ENCODE peak calls at places on chromosomes 12 and 14, in four cellular contexts. Y is nephron progenitor cell, D is right lobe of liver, B is GM12878. G is an unnamed sample.
A peak's percentile ranks its signal among the peaks of the same experiment; 100 is the strongest.

GRCh38 chr12:124967016-124967739 is 21.8 kb downstream of the DHX37 start:
- DNase-seq in Y (no peak), D (no peak), B (no peak), G (no peak)

GRCh38 chr14:31965735-31966598 is 111.1 kb upstream of the ARHGAP5 start:
- DNase-seq in Y (no peak), D (no peak), B (no peak), G (no peak)

GRCh38 chr12:57215668-57216013 is 953 bp upstream of the NXPH4 start:
- DNase-seq in Y (no peak), D (no peak), B (no peak), G (no peak)

GRCh38 chr14:65927871-65928270 is 515.3 kb downstream of the FUT8 start:
- DNase-seq in Y (no peak), D (no peak), B (no peak), G (no peak)

GRCh38 chr12:107027304-107028053 is 40.5 kb upstream of the MTERF2 start:
- DNase-seq in Y (no peak), D (no peak), B (no peak), G (no peak)

GRCh38 chr12:53113307-53113706 is 10.0 kb downstream of the SOAT2 start:
- DNase-seq in Y (no peak), D (no peak), B (no peak), G (no peak)

GRCh38 chr12:45839917-45840316 is 110.4 kb downstream of the ARID2 start:
- DNase-seq in Y (no peak), D (no peak), B (no peak), G (no peak)

GRCh38 chr12:104720346-104721064 is 237.6 kb downstream of the SLC41A2 start:
- DNase-seq in Y (no peak), D (no peak), B (no peak), G (no peak)

GRCh38 chr14:71103662-71104484 is 196.6 kb downstream of the PCNX1 start:
- DNase-seq in Y (peak; percentile 22), D (no peak), B (peak; percentile 13), G (peak; percentile 23)

GRCh38 chr14:61615743-61616523 is 79.4 kb upstream of the HIF1A start:
- DNase-seq in Y (no peak), D (no peak), B (no peak), G (no peak)

GRCh38 chr14:21024668-21025373 is at the start of gene NDRG2:
- DNase-seq in Y (peak; percentile 94), D (peak; percentile 89), B (no peak), G (peak; percentile 73)

GRCh38 chr14:81464253-81465001 is 64.3 kb upstream of the STON2 start:
- DNase-seq in Y (peak; percentile 63), D (no peak), B (peak; percentile 64), G (peak; percentile 70)

GRCh38 chr12:26787125-26787495 is 45.9 kb downstream of the ITPR2 start:
- DNase-seq in Y (no peak), D (no peak), B (no peak), G (no peak)

GRCh38 chr12:80632835-80633234 is 74.6 kb upstream of the MYF6 start:
- DNase-seq in Y (peak; percentile 18), D (no peak), B (no peak), G (peak; percentile 34)

GRCh38 chr14:79448922-79449321 is 762.4 kb downstream of the DIO2 start:
- DNase-seq in Y (no peak), D (no peak), B (no peak), G (no peak)

GRCh38 chr12:14910090-14910915 is 24.6 kb upstream of the MGP start:
- DNase-seq in Y (no peak), D (no peak), B (no peak), G (no peak)

GRCh38 chr12:26938660-26939185 is 453 bp downstream of the FGFR1OP2 start:
- DNase-seq in Y (peak; percentile 71), D (no peak), B (no peak), G (no peak)

GRCh38 chr12:25583545-25583944 is 30.5 kb upstream of the LMNTD1 start:
- DNase-seq in Y (no peak), D (no peak), B (no peak), G (no peak)

GRCh38 chr12:72560370-72560769 is 288.2 kb downstream of the TRHDE start:
- DNase-seq in Y (no peak), D (no peak), B (no peak), G (no peak)

GRCh38 chr12:28869197-28869596 is 279.9 kb upstream of the FAR2 start:
- DNase-seq in Y (no peak), D (no peak), B (no peak), G (no peak)

GRCh38 chr14:90632451-90632850 is 183.8 kb downstream of the TTC7B start:
- DNase-seq in Y (no peak), D (no peak), B (no peak), G (no peak)

GRCh38 chr12:121990692-121991603 is 30.7 kb upstream of the BCL7A start:
- DNase-seq in Y (no peak), D (no peak), B (peak; percentile 86), G (no peak)

GRCh38 chr14:95220663-95221231 is 63.4 kb upstream of the DICER1 start:
- DNase-seq in Y (no peak), D (no peak), B (no peak), G (no peak)

GRCh38 chr12:78062781-78063180 is 232.1 kb downstream of the NAV3 start:
- DNase-seq in Y (no peak), D (no peak), B (no peak), G (no peak)

GRCh38 chr12:56129210-56129691 is 1.2 kb downstream of the ESYT1 start:
- DNase-seq in Y (peak; percentile 79), D (peak; percentile 73), B (no peak), G (peak; percentile 62)

GRCh38 chr12:33330940-33331339 is 108.7 kb downstream of the SYT10 start:
- DNase-seq in Y (no peak), D (no peak), B (no peak), G (no peak)

GRCh38 chr12:124160102-124160501 is 134.8 kb upstream of the RFLNA start:
- DNase-seq in Y (no peak), D (no peak), B (no peak), G (no peak)

GRCh38 chr12:111424189-111424792 is 18.6 kb downstream of the SH2B3 start:
- DNase-seq in Y (no peak), D (no peak), B (no peak), G (no peak)

GRCh38 chr14:56247495-56248087 is 129.4 kb downstream of the PELI2 start:
- DNase-seq in Y (no peak), D (no peak), B (no peak), G (no peak)

GRCh38 chr12:1518763-1519516 is 75.4 kb downstream of the FBXL14 start:
- DNase-seq in Y (no peak), D (peak; percentile 54), B (no peak), G (no peak)

GRCh38 chr12:113837528-113838296 is 128.4 kb downstream of the RBM19 start:
- DNase-seq in Y (no peak), D (no peak), B (no peak), G (no peak)
- TF ChIP-seq CTCF in Y (peak; percentile 16), D (no peak), B (peak; percentile 10), G (no peak)

GRCh38 chr14:22918519-22918808 is 485 bp downstream of the RBM23 start:
- DNase-seq in Y (no peak), D (peak; percentile 60), B (peak; percentile 17), G (no peak)
- TF ChIP-seq CTCF in Y (no peak), D (no peak), B (no peak), G (no peak)

GRCh38 chr14:106530423-106531107 is 1004.2 kb downstream of the TMEM121 start:
- DNase-seq in Y (no peak), D (no peak), B (peak; percentile 51), G (no peak)
- TF ChIP-seq CTCF in Y (no peak), D (no peak), B (peak; percentile 91), G (no peak)

GRCh38 chr12:49557187-49557916 is 10.6 kb downstream of the MCRS1 start:
- DNase-seq in Y (no peak), D (no peak), B (no peak), G (no peak)

GRCh38 chr12:49559011-49559675 is 8.8 kb downstream of the MCRS1 start:
- DNase-seq in Y (no peak), D (no peak), B (no peak), G (no peak)

GRCh38 chr12:49558526-49558925 is 9.4 kb downstream of the MCRS1 start:
- DNase-seq in Y (no peak), D (no peak), B (no peak), G (no peak)

GRCh38 chr12:49556391-49557186 is 11.4 kb downstream of the MCRS1 start:
- DNase-seq in Y (no peak), D (no peak), B (no peak), G (no peak)

DNA sequence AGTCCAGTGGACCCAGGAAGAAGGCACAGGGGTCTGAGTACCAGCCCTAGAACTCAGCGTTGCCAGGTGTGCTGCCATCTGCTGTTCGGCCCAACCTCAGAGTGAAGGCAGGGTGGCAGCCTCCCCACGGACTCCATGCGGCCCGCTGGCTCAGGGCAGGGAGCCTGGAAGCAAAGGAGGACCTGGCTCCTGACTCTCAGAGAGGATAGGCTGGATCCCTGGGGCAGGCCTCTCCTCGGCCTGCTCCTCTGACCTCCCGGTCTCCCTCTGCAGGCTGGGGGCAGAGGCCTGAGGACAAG is 10.1 kb downstream of the MCRS1 start:
- DNase-seq in Y (no peak), D (no peak), B (no peak), G (no peak)
- TF ChIP-seq CTCF in Y (no peak), D (peak; percentile 35), B (no peak), G (no peak)

GRCh38 chr12:18429366-18429765 is 168.0 kb downstream of the PIK3C2G start:
- DNase-seq in Y (no peak), D (no peak), B (no peak), G (no peak)

GRCh38 chr12:18428416-18428815 is 167.1 kb downstream of the PIK3C2G start:
- DNase-seq in Y (no peak), D (no peak), B (no peak), G (no peak)

GRCh38 chr12:18432211-18432610 is 170.9 kb downstream of the PIK3C2G start:
- DNase-seq in Y (no peak), D (no peak), B (no peak), G (no peak)

GRCh38 chr12:18431776-18432175 is 170.5 kb downstream of the PIK3C2G start:
- DNase-seq in Y (no peak), D (no peak), B (no peak), G (no peak)

GRCh38 chr12:18430425-18431048 is 169.2 kb downstream of the PIK3C2G start:
- DNase-seq in Y (peak; percentile 56), D (no peak), B (no peak), G (peak; percentile 69)
- TF ChIP-seq CTCF in Y (peak; percentile 85), D (peak; percentile 77), B (peak; percentile 62), G (peak; percentile 83)

DNA sequence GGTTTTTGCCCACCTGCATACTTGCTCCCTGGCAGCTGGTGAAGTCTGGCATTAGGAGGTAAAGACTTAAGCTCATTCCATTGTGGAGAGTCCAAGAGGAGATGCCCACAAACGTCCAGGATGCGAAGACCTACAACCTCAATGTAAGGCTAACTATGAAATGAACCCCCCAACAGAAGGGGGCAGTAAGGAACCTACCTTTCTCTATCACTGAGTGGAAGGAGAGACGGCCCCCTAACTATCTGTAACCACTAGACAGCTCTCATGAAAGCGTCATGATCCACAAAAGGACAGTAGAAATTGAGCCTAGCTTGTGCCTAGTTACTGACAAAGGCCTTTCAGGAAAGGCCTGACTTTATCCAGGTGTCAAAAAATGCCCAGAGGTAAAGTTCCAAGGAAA is 55.3 kb downstream of the ZFYVE21 start:
- DNase-seq in Y (no peak), D (no peak), B (no peak), G (no peak)
- TF ChIP-seq CTCF in Y (no peak), D (no peak), B (no peak), G (no peak)

G was measured in endothelial cell.